ENCODE peak calls at places on chromosomes 7 and 10, in six cellular contexts. One of them, this sample, is unnamed.

GRCh38 chr7:38369816-38370493 is 96.5 kb upstream of the TARP start:
- DNase-seq in Calu3: peak; percentile 95
- DNase-seq in PC-3: peak; percentile 75
- DNase-seq in GM12891: peak; percentile 37
- DNase-seq in WTC11: peak; percentile 97
- DNase-seq in small intestine: peak; percentile 77
- DNase-seq in this sample: peak; percentile 91

GRCh38 chr10:60816624-60817023 is 38.3 kb downstream of the CDK1 start:
- DNase-seq in small intestine: peak; percentile 75
- DNase-seq in PC-3: peak; percentile 97
- DNase-seq in GM12891: peak; percentile 34
- DNase-seq in WTC11: no peak
- DNase-seq in Calu3: peak; percentile 55
- DNase-seq in this sample: no peak

GRCh38 chr10:70122742-70123141 is 9.9 kb downstream of the AIFM2 start:
- DNase-seq in GM12891: no peak
- DNase-seq in Calu3: no peak
- DNase-seq in PC-3: no peak
- DNase-seq in WTC11: no peak
- DNase-seq in small intestine: no peak
- DNase-seq in this sample: no peak

GRCh38 chr10:116836087-116836486 is 13.2 kb upstream of the ENO4 start:
- DNase-seq in GM12891: no peak
- DNase-seq in small intestine: no peak
- DNase-seq in WTC11: peak; percentile 73
- DNase-seq in Calu3: no peak
- DNase-seq in PC-3: no peak
- DNase-seq in this sample: no peak

GRCh38 chr10:104045151-104046089 is 40.3 kb downstream of the COL17A1 start:
- DNase-seq in Calu3: peak; percentile 71
- DNase-seq in GM12891: no peak
- DNase-seq in small intestine: peak; percentile 61
- DNase-seq in PC-3: peak; percentile 80
- DNase-seq in WTC11: peak; percentile 78
- DNase-seq in this sample: no peak

GRCh38 chr10:95758351-95759025 is 2.5 kb downstream of the ENTPD1 start:
- DNase-seq in PC-3: no peak
- DNase-seq in small intestine: no peak
- DNase-seq in WTC11: no peak
- DNase-seq in Calu3: no peak
- DNase-seq in GM12891: no peak
- DNase-seq in this sample: peak; percentile 36

GRCh38 chr10:33099748-33100147 is 141.7 kb upstream of the ITGB1 start:
- DNase-seq in PC-3: no peak
- DNase-seq in Calu3: no peak
- DNase-seq in WTC11: no peak
- DNase-seq in small intestine: no peak
- DNase-seq in GM12891: no peak
- DNase-seq in this sample: no peak

GRCh38 chr7:111663771-111664170 is 101.5 kb upstream of the IMMP2L start:
- DNase-seq in Calu3: no peak
- DNase-seq in PC-3: peak; percentile 24
- DNase-seq in GM12891: no peak
- DNase-seq in WTC11: no peak
- DNase-seq in small intestine: no peak
- DNase-seq in this sample: no peak

GRCh38 chr7:140403878-140404564 is at the start of gene RAB19:
- DNase-seq in WTC11: peak; percentile 82
- DNase-seq in GM12891: no peak
- DNase-seq in small intestine: peak; percentile 90
- DNase-seq in PC-3: peak; percentile 53
- DNase-seq in Calu3: peak; percentile 72
- DNase-seq in this sample: peak; percentile 60

GRCh38 chr7:28484276-28484675 is 72.0 kb downstream of the CREB5 start:
- DNase-seq in WTC11: no peak
- DNase-seq in GM12891: no peak
- DNase-seq in PC-3: no peak
- DNase-seq in small intestine: no peak
- DNase-seq in Calu3: no peak
- DNase-seq in this sample: no peak

GRCh38 chr10:60192986-60193385 is 196.7 kb downstream of the ANK3 start:
- DNase-seq in WTC11: no peak
- DNase-seq in GM12891: no peak
- DNase-seq in small intestine: no peak
- DNase-seq in Calu3: no peak
- DNase-seq in PC-3: no peak
- DNase-seq in this sample: no peak

GRCh38 chr7:15389073-15389472 is 172.7 kb downstream of the AGMO start:
- DNase-seq in GM12891: no peak
- DNase-seq in PC-3: no peak
- DNase-seq in small intestine: no peak
- DNase-seq in Calu3: no peak
- DNase-seq in WTC11: no peak
- DNase-seq in this sample: no peak

GRCh38 chr7:82729172-82730030 is 285.8 kb upstream of the CACNA2D1 start:
- DNase-seq in WTC11: no peak
- DNase-seq in GM12891: peak; percentile 4
- DNase-seq in PC-3: peak; percentile 76
- DNase-seq in Calu3: peak; percentile 35
- DNase-seq in small intestine: peak; percentile 51
- DNase-seq in this sample: no peak

GRCh38 chr10:15444105-15445021 is 73.3 kb upstream of the FAM171A1 start:
- DNase-seq in WTC11: no peak
- DNase-seq in GM12891: no peak
- DNase-seq in small intestine: no peak
- DNase-seq in Calu3: no peak
- DNase-seq in PC-3: peak; percentile 13
- DNase-seq in this sample: no peak

GRCh38 chr10:131963350-131963749 is 18.4 kb downstream of the BNIP3 start:
- DNase-seq in PC-3: no peak
- DNase-seq in GM12891: no peak
- DNase-seq in WTC11: no peak
- DNase-seq in small intestine: no peak
- DNase-seq in Calu3: no peak
- DNase-seq in this sample: no peak

GRCh38 chr10:112151640-112152039 is 31.9 kb downstream of the GPAM start:
- DNase-seq in PC-3: no peak
- DNase-seq in small intestine: no peak
- DNase-seq in WTC11: no peak
- DNase-seq in Calu3: no peak
- DNase-seq in GM12891: no peak
- DNase-seq in this sample: no peak

GRCh38 chr7:81873559-81873958 is 103.7 kb upstream of the HGF start:
- DNase-seq in PC-3: no peak
- DNase-seq in Calu3: no peak
- DNase-seq in WTC11: no peak
- DNase-seq in GM12891: no peak
- DNase-seq in small intestine: no peak
- DNase-seq in this sample: no peak

GRCh38 chr10:18607503-18607902 is 43.9 kb downstream of the NSUN6 start:
- DNase-seq in PC-3: peak; percentile 73
- DNase-seq in WTC11: no peak
- DNase-seq in GM12891: no peak
- DNase-seq in Calu3: peak; percentile 59
- DNase-seq in small intestine: peak; percentile 73
- DNase-seq in this sample: no peak

GRCh38 chr7:18425873-18426520 is 69.6 kb upstream of the HDAC9 start:
- DNase-seq in WTC11: no peak
- DNase-seq in PC-3: no peak
- DNase-seq in small intestine: no peak
- DNase-seq in GM12891: no peak
- DNase-seq in Calu3: no peak
- DNase-seq in this sample: no peak

GRCh38 chr7:7642081-7642480 is 1.5 kb downstream of the UMAD1 start:
- DNase-seq in PC-3: peak; percentile 40
- DNase-seq in small intestine: peak; percentile 70
- DNase-seq in GM12891: no peak
- DNase-seq in WTC11: no peak
- DNase-seq in Calu3: no peak
- DNase-seq in this sample: no peak

This sample was measured in stimulated activated effector memory CD8-positive, alpha-beta T cell treated with anti-CD3 and anti-CD28 coated beads, Interleukin-12 subunit alpha, Interleukin-12 subunit beta, amount 100 ng/mL, for 72 hours.